ENCODE peak calls at places on chromosomes 7 and 10, in six cellular contexts. B, V, L, D, U and N are unnamed samples. For H3K4me1, the result is how much of the 10 kb centered on the place peaks cover.

GRCh38 chr7:78434281-78434680 is 635.7 kb downstream of the PHTF2 start:
- DNase-seq in U (no peak), D (no peak), B (no peak), L (no peak), V (no peak), N (no peak)

GRCh38 chr7:26049081-26049480 is 102.9 kb upstream of the NFE2L3 start:
- DNase-seq in V (no peak), U (no peak), L (no peak), D (no peak), B (no peak), N (no peak)

GRCh38 chr7:106054971-106055370 is 57.1 kb downstream of the SYPL1 start:
- DNase-seq in D (no peak), U (no peak), L (no peak), V (no peak), B (no peak), N (no peak)

GRCh38 chr7:44853391-44853790 is 5.5 kb upstream of the H2AZ2 start:
- DNase-seq in D (no peak), V (no peak), L (no peak), U (peak), B (no peak), N (no peak)

GRCh38 chr7:100574362-100575205 is 884 bp upstream of the SAP25 start:
- DNase-seq in V (no peak), D (no peak), B (peak), L (peak), U (no peak), N (no peak)

GRCh38 chr7:50826371-50827172 is 43.9 kb upstream of the GRB10 start:
- DNase-seq in B (no peak), V (peak), L (no peak), U (peak), D (no peak), N (no peak)

GRCh38 chr7:90900640-90901353 is 304.7 kb downstream of the CDK14 start:
- DNase-seq in V (no peak), B (no peak), L (no peak), D (no peak), U (no peak), N (no peak)

GRCh38 chr7:151493083-151493482 is 26.6 kb downstream of the RHEB start:
- DNase-seq in D (no peak), V (no peak), B (no peak), U (no peak), L (no peak), N (no peak)

GRCh38 chr10:97520978-97521761 is 22.4 kb downstream of the UBTD1 start:
- DNase-seq in L (no peak), V (no peak), U (no peak), D (no peak), B (no peak), N (peak)

GRCh38 chr7:137696376-137696775 is 150.4 kb downstream of the DGKI start:
- DNase-seq in D (no peak), B (no peak), L (no peak), U (no peak), V (no peak), N (no peak)

GRCh38 chr7:39458346-39458745 is 107.9 kb upstream of the YAE1 start:
- DNase-seq in B (peak), L (no peak), V (no peak), D (no peak), U (peak), N (no peak)

GRCh38 chr10:5532231-5532605 is 7.5 kb downstream of the CALML3 start:
- DNase-seq in D (no peak), U (no peak), L (no peak), V (no peak), B (no peak), N (peak)

GRCh38 chr7:101017099-101017777 is 2.6 kb upstream of the MUC17 start:
- DNase-seq in L (peak), U (peak), D (peak), B (peak), V (peak), N (peak)

GRCh38 chr7:633381-634018 is 93.0 kb upstream of the DNAAF5 start:
- DNase-seq in L (no peak), V (no peak), B (no peak), D (no peak), U (no peak), N (peak)

GRCh38 chr7:102421706-102422105 is 11.7 kb upstream of the ORAI2 start:
- DNase-seq in L (no peak), D (no peak), B (no peak), U (no peak), V (no peak), N (no peak)

GRCh38 chr7:123637203-123637602 is 18.5 kb upstream of the LMOD2 start:
- DNase-seq in B (no peak), L (no peak), D (no peak), V (no peak), U (no peak), N (no peak)

GRCh38 chr7:113824117-113824823 is 94.5 kb downstream of the PPP1R3A start:
- DNase-seq in B (no peak), U (no peak), V (no peak), D (no peak), L (no peak), N (no peak)

GRCh38 chr7:104397442-104397841 is 69.0 kb downstream of the LHFPL3 start:
- DNase-seq in B (no peak), V (no peak), U (no peak), D (no peak), L (no peak), N (no peak)

GRCh38 chr10:48655426-48656240 is 29.0 kb upstream of the WDFY4 start:
- DNase-seq in D (peak), V (peak), B (peak), L (peak), U (peak), N (peak)

GRCh38 chr7:18036783-18037182 is 9.1 kb upstream of the PRPS1L1 start:
- DNase-seq in L (no peak), U (no peak), B (no peak), V (no peak), D (no peak), N (no peak)

GRCh38 chr10:86747796-86748581 is 8.4 kb upstream of the BMPR1A start:
- DNase-seq in B (no peak), V (no peak), U (no peak), D (no peak), L (no peak), N (no peak)

GRCh38 chr10:3750352-3750816 is 34.6 kb downstream of the KLF6 start:
- DNase-seq in U (no peak), L (no peak), B (no peak), D (no peak), V (no peak), N (no peak)

GRCh38 chr10:101065479-101066145 is 3.8 kb downstream of the KAZALD1 start:
- DNase-seq in L (no peak), B (no peak), U (peak), D (no peak), V (no peak), N (no peak)

GRCh38 chr10:101067356-101068083 is 5.7 kb downstream of the KAZALD1 start:
- DNase-seq in V (peak), B (peak), U (peak), D (peak), L (peak), N (peak)

GRCh38 chr10:101066890-101067355 is 5.1 kb downstream of the KAZALD1 start:
- DNase-seq in B (peak), L (no peak), D (no peak), U (no peak), V (peak), N (no peak)

GRCh38 chr10:101064415-101065030 is 2.7 kb downstream of the KAZALD1 start:
- DNase-seq in D (no peak), B (no peak), V (no peak), L (no peak), U (no peak), N (no peak)

GRCh38 chr10:101066146-101066889 is 4.5 kb downstream of the KAZALD1 start:
- DNase-seq in B (peak), L (peak), V (peak), U (peak), D (peak), N (peak)
- H3K4me1 ChIP-seq in B (under half), L (under half), V (under half), U (under half), D (under half), N (under half)

GRCh38 chr10:91434041-91434440 is 23.9 kb downstream of the HECTD2 start:
- DNase-seq in U (no peak), B (no peak), D (no peak), V (no peak), L (no peak), N (no peak)
- H3K4me1 ChIP-seq in U (under half), B (under half), D (under half), V (under half), L (under half), N (under half)

GRCh38 chr7:47504546-47505316 is 77.2 kb downstream of the TNS3 start:
- DNase-seq in U (no peak), D (no peak), V (no peak), L (no peak), B (no peak), N (peak)

GRCh38 chr7:47501406-47501805 is 80.5 kb downstream of the TNS3 start:
- DNase-seq in V (no peak), B (no peak), L (peak), U (no peak), D (no peak), N (no peak)

GRCh38 chr7:47505317-47506007 is 76.4 kb downstream of the TNS3 start:
- DNase-seq in D (no peak), U (no peak), L (no peak), B (no peak), V (no peak), N (peak)

GRCh38 chr7:47502240-47502877 is 79.6 kb downstream of the TNS3 start:
- DNase-seq in U (peak), D (no peak), V (no peak), B (no peak), L (no peak), N (no peak)

DNA sequence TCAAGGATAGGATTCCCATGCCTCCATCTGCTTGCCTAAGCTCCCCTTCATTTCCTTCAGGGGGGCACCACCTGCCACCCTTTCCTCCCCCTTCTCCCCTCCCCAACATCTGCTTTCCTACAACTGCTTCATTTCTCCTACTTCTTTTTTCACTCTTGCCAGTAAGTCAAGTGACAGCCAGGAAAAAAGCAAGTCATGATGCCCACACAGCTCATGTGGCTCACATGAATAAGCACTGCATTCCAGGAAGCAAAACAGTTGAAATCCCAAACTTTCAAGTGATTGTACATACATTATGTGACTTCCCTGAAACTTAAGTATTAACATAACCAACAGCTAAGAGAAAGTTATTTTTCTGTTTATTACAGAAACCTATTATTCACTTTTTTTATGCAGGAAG is 78.6 kb downstream of the TNS3 start:
- DNase-seq in B (no peak), V (no peak), U (no peak), D (no peak), L (no peak), N (no peak)
- H3K4me1 ChIP-seq in B (under half), V (half or more), U (under half), D (under half), L (under half), N (under half)

GRCh38 chr10:21531164-21531563 is 2.9 kb upstream of the MLLT10 start:
- DNase-seq in V (no peak), B (no peak), D (no peak), L (no peak), U (no peak), N (no peak)
- H3K4me1 ChIP-seq in V (under half), B (under half), D (under half), L (under half), U (under half), N (under half)

DNA sequence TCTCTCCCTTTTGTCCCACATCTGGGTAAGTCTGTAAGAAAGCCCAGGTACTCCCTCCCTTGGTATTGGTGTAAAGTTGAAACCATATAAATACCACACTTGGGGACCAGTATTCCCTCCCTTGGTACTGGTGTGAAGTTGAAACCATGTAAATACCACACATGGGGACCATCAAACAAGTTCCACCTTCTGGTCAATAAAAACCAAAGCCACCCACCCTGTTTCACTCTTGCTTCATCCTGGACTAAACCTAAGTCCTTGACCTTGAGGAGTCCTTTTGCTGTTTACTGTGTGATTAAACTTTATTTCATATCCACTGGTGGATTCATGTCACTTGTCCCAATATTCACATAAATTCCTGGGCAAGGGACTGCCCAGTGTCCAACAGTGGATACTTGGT is 8.4 kb downstream of the P4HA1 start:
- DNase-seq in B (no peak), D (no peak), U (no peak), V (no peak), L (no peak), N (no peak)
- H3K4me1 ChIP-seq in B (under half), D (under half), U (under half), V (under half), L (under half), N (under half)

GRCh38 chr10:124721295-124722052 is 22.7 kb downstream of the FAM53B start:
- DNase-seq in U (peak), B (no peak), V (no peak), D (peak), L (peak), N (peak)

GRCh38 chr10:124724279-124725027 is 19.7 kb downstream of the FAM53B start:
- DNase-seq in D (no peak), L (no peak), V (no peak), B (no peak), U (peak), N (peak)

GRCh38 chr10:124725171-124725631 is 19.0 kb downstream of the FAM53B start:
- DNase-seq in L (peak), D (no peak), V (no peak), B (no peak), U (no peak), N (peak)

GRCh38 chr10:124723826-124724225 is 20.4 kb downstream of the FAM53B start:
- DNase-seq in L (no peak), U (peak), D (no peak), V (no peak), B (no peak), N (no peak)

DNA sequence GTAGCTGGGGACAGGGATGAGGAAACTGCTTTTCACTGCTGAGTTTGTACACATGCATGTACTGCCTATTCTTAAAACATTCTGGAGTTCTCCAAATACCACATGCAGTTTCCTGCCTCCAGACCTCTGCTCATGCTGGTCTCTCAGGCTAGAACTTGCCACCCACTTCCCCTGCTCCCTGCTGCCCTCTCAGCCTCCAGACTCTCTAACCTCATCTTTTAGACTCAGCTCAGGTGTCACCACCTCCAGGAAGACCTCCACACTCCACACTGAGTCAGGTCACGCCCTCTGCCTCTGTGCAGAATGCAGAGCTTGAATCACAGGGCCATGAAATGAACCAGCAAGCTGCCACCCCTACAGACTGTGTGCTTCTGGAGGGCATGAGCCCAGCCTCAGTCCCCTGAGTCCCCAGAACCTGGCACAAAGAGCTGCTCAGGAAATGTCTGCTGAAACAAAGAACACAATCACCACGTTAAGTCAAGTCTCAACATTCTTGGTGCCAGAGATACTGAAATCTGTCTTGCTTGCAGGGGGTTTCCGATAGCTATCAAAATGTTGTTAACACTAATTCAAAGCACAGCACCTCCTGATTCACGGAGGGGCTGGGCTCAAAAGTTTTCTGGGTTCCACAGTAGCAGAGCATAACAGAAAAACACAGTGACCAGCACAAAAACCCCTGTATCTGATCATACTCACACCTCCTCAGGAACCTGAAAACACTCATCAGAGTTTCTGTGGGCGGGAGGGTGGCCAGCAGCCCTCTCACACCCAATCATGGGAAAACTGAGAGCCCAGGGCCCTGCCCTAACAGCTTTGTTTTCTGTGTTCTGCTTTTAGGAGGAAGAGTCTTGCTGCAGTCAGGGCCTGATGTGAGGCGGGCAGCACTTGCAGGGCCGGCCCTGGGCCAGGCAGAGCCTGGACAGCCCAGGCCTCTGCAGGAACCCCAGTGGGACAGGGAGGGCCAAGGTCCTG is 21.1 kb downstream of the FAM53B start:
- DNase-seq in B (no peak), U (no peak), L (no peak), D (no peak), V (no peak), N (peak)
- H3K4me1 ChIP-seq in B (under half), U (half or more), L (under half), D (half or more), V (under half), N (under half)

GRCh38 chr7:134894928-134895327 is 91.4 kb upstream of the AGBL3 start:
- DNase-seq in D (no peak), L (no peak), V (no peak), U (no peak), B (no peak), N (no peak)

GRCh38 chr7:134892002-134892693 is 94.2 kb upstream of the AGBL3 start:
- DNase-seq in B (peak), V (no peak), D (no peak), U (no peak), L (no peak), N (no peak)

GRCh38 chr7:134896073-134896472 is 90.2 kb upstream of the AGBL3 start:
- DNase-seq in L (no peak), D (no peak), B (no peak), U (no peak), V (no peak), N (no peak)

GRCh38 chr7:134892963-134893362 is 93.3 kb upstream of the AGBL3 start:
- DNase-seq in U (no peak), B (peak), D (no peak), L (no peak), V (no peak), N (no peak)

DNA sequence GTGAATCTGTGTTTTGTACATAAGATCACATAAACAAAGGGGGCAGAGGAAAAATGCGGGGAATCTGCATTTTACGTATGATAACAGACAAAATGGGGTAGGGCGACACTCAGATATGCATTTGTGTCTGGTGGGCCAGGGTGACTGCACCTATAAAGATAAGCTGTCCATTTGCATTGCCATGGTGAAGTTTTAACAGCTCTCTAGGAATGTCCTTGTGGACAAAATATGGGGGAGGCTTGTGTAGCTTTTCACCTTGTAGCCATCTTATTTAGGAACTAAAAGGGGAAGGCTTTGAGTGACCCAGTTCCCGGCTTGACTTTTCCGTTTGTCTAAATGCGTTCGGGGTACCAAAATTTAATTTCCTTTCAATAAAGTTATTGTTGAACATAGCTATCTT is 92.4 kb upstream of the AGBL3 start:
- DNase-seq in D (no peak), B (no peak), V (no peak), U (no peak), L (no peak), N (no peak)
- H3K4me1 ChIP-seq in D (under half), B (under half), V (under half), U (under half), L (under half), N (under half)

GRCh38 chr7:129205126-129205818 is 16.8 kb downstream of the SMO start:
- DNase-seq in V (no peak), L (no peak), D (no peak), B (no peak), U (no peak), N (no peak)

GRCh38 chr7:129208667-129209066 is 16.2 kb upstream of the AHCYL2 start:
- DNase-seq in U (no peak), B (no peak), V (no peak), L (no peak), D (no peak), N (no peak)

GRCh38 chr7:129209067-129209926 is 15.5 kb upstream of the AHCYL2 start:
- DNase-seq in L (no peak), V (no peak), D (no peak), B (no peak), U (no peak), N (no peak)

GRCh38 chr7:129203050-129203741 is 14.8 kb downstream of the SMO start:
- DNase-seq in U (no peak), V (no peak), D (no peak), B (no peak), L (no peak), N (no peak)

GRCh38 chr7:129205987-129206785 is 17.8 kb downstream of the SMO start:
- DNase-seq in U (no peak), D (no peak), V (no peak), B (no peak), L (no peak), N (no peak)
- H3K4me1 ChIP-seq in U (under half), D (under half), V (under half), B (under half), L (under half), N (under half)